ENCODE peak calls at places on chromosome 2, in four cellular contexts. S is Karpas-422, H is AG09309, U is lower leg skin. F is an unnamed sample.

GRCh38 chr2:5834491-5834890 is 142.3 kb downstream of the SOX11 start:
- DNase-seq in S (no peak), H (no peak), U (no peak), F (no peak)

GRCh38 chr2:72803151-72803550 is 22.7 kb downstream of the EXOC6B start:
- DNase-seq in S (no peak), H (no peak), U (no peak), F (no peak)

GRCh38 chr2:239822146-239822945 is 202.8 kb downstream of the NDUFA10 start:
- DNase-seq in S (no peak), H (no peak), U (no peak), F (no peak)

GRCh38 chr2:49029406-49029805 is 124.9 kb downstream of the FSHR start:
- DNase-seq in S (no peak), H (no peak), U (no peak), F (no peak)

GRCh38 chr2:21356076-21356856 is 232.5 kb downstream of the TDRD15 start:
- DNase-seq in S (no peak), H (no peak), U (no peak), F (no peak)

GRCh38 chr2:239394346-239394945 is 6.4 kb downstream of the HDAC4 start:
- DNase-seq in S (no peak), H (no peak), U (no peak), F (no peak)

GRCh38 chr2:173397539-173397938 is 42.9 kb downstream of the CDCA7 start:
- DNase-seq in S (no peak), H (no peak), U (no peak), F (no peak)

GRCh38 chr2:200777275-200777674 is 34.4 kb upstream of the BZW1 start:
- DNase-seq in S (no peak), H (no peak), U (no peak), F (no peak)

GRCh38 chr2:118865106-118865505 is 17.7 kb upstream of the EN1 start:
- DNase-seq in S (peak), H (peak), U (no peak), F (no peak)

GRCh38 chr2:77484026-77484425 is 38.1 kb downstream of the LRRTM4 start:
- DNase-seq in S (no peak), H (no peak), U (no peak), F (no peak)

GRCh38 chr2:232528746-232529445 is 2.9 kb downstream of the CHRND start:
- DNase-seq in S (no peak), H (no peak), U (no peak), F (no peak)

GRCh38 chr2:171595896-171596295 is 73.6 kb downstream of the CYBRD1 start:
- DNase-seq in S (no peak), H (peak), U (no peak), F (peak)

GRCh38 chr2:109410021-109410815 is 203.5 kb downstream of the SEPTIN10 start:
- DNase-seq in S (no peak), H (no peak), U (no peak), F (no peak)

GRCh38 chr2:199466704-199467461 is 9.1 kb upstream of the SATB2 start:
- DNase-seq in S (no peak), H (no peak), U (no peak), F (no peak)

GRCh38 chr2:127615511-127616166 is 30.3 kb upstream of the GPR17 start:
- DNase-seq in S (no peak), H (no peak), U (no peak), F (no peak)

GRCh38 chr2:33272001-33272400 is 204.4 kb upstream of the RASGRP3 start:
- DNase-seq in S (peak), H (no peak), U (no peak), F (no peak)

GRCh38 chr2:65957454-65957853 is 477.5 kb upstream of the MEIS1 start:
- DNase-seq in S (no peak), H (no peak), U (no peak), F (no peak)

GRCh38 chr2:204604061-204604460 is 58.8 kb downstream of the PARD3B start:
- DNase-seq in S (no peak), H (no peak), U (no peak), F (no peak)

GRCh38 chr2:135022952-135023880 is 24.0 kb downstream of the MAP3K19 start:
- DNase-seq in S (no peak), H (no peak), U (no peak), F (no peak)

GRCh38 chr2:62817995-62818713 is 112.6 kb downstream of the EHBP1 start:
- DNase-seq in S (no peak), H (no peak), U (no peak), F (no peak)

GRCh38 chr2:148930046-148930775 is 55.2 kb downstream of the KIF5C start:
- DNase-seq in S (no peak), H (peak), U (no peak), F (no peak)

GRCh38 chr2:241777686-241778627 is 1.3 kb downstream of the GAL3ST2 start:
- DNase-seq in S (no peak), H (no peak), U (no peak), F (no peak)

GRCh38 chr2:44547713-44548112 is 186.0 kb downstream of the CAMKMT start:
- DNase-seq in S (no peak), H (no peak), U (no peak), F (no peak)

GRCh38 chr2:148989882-148990493 is 48.5 kb upstream of the LYPD6B start:
- DNase-seq in S (peak), H (peak), U (peak), F (peak)

GRCh38 chr2:9264301-9264700 is 57.7 kb downstream of the ASAP2 start:
- DNase-seq in S (no peak), H (no peak), U (no peak), F (no peak)

F was measured in brain pericyte.